ENCODE peak calls at places on chromosomes 4 and X, in six cellular contexts. One of them, this sample, is unnamed.
A peak's percentile ranks its signal among the peaks of the same experiment; 100 is the strongest.

GRCh38 chrX:9148626-9149385 is 114.9 kb upstream of the FAM9B start:
- DNase-seq in keratinocyte: no peak
- DNase-seq in HCT116: no peak
- DNase-seq in cardiac muscle cell: peak; percentile 64
- DNase-seq in osteoblast: no peak
- DNase-seq in right atrium auricular region: no peak
- DNase-seq in this sample: peak; percentile 41

GRCh38 chr4:17662694-17663093 is 48.3 kb downstream of the MED28 start:
- DNase-seq in keratinocyte: no peak
- DNase-seq in HCT116: no peak
- DNase-seq in cardiac muscle cell: peak; percentile 17
- DNase-seq in osteoblast: no peak
- DNase-seq in right atrium auricular region: no peak
- DNase-seq in this sample: no peak

GRCh38 chr4:75514949-75515612 is 808 bp downstream of the THAP6 start:
- DNase-seq in keratinocyte: no peak
- DNase-seq in HCT116: no peak
- DNase-seq in cardiac muscle cell: no peak
- DNase-seq in osteoblast: peak; percentile 18
- DNase-seq in right atrium auricular region: no peak
- DNase-seq in this sample: no peak

GRCh38 chr4:141158219-141158618 is 24.9 kb upstream of the RNF150 start:
- DNase-seq in keratinocyte: no peak
- DNase-seq in HCT116: peak; percentile 33
- DNase-seq in cardiac muscle cell: peak; percentile 63
- DNase-seq in osteoblast: peak; percentile 36
- DNase-seq in right atrium auricular region: no peak
- DNase-seq in this sample: peak; percentile 41

GRCh38 chrX:12007881-12008280 is 130.4 kb upstream of the FRMPD4 start:
- DNase-seq in keratinocyte: peak; percentile 32
- DNase-seq in HCT116: peak; percentile 4
- DNase-seq in cardiac muscle cell: peak; percentile 75
- DNase-seq in osteoblast: peak; percentile 84
- DNase-seq in right atrium auricular region: no peak
- DNase-seq in this sample: peak; percentile 32

GRCh38 chrX:108223606-108224005 is 132.0 kb downstream of the ATG4A start:
- DNase-seq in keratinocyte: no peak
- DNase-seq in HCT116: no peak
- DNase-seq in cardiac muscle cell: peak; percentile 56
- DNase-seq in osteoblast: no peak
- DNase-seq in right atrium auricular region: no peak
- DNase-seq in this sample: no peak

GRCh38 chr4:151489462-151490203 is 80.7 kb downstream of the FHIP1A start:
- DNase-seq in keratinocyte: no peak
- DNase-seq in HCT116: no peak
- DNase-seq in cardiac muscle cell: no peak
- DNase-seq in osteoblast: no peak
- DNase-seq in right atrium auricular region: no peak
- DNase-seq in this sample: no peak

GRCh38 chrX:49901068-49901467 is 21.3 kb upstream of the CLCN5 start:
- DNase-seq in keratinocyte: no peak
- DNase-seq in HCT116: no peak
- DNase-seq in cardiac muscle cell: no peak
- DNase-seq in osteoblast: no peak
- DNase-seq in right atrium auricular region: no peak
- DNase-seq in this sample: no peak

GRCh38 chrX:40644821-40645358 is 2.5 kb downstream of the CXorf38 start:
- DNase-seq in keratinocyte: no peak
- DNase-seq in HCT116: no peak
- DNase-seq in cardiac muscle cell: peak; percentile 73
- DNase-seq in osteoblast: peak; percentile 94
- DNase-seq in right atrium auricular region: peak; percentile 71
- DNase-seq in this sample: peak; percentile 33

GRCh38 chr4:40848981-40849380 is 99.2 kb downstream of the NSUN7 start:
- DNase-seq in keratinocyte: no peak
- DNase-seq in HCT116: no peak
- DNase-seq in cardiac muscle cell: peak; percentile 20
- DNase-seq in osteoblast: no peak
- DNase-seq in right atrium auricular region: no peak
- DNase-seq in this sample: no peak

GRCh38 chr4:40845136-40845910 is 95.6 kb downstream of the NSUN7 start:
- DNase-seq in keratinocyte: no peak
- DNase-seq in HCT116: no peak
- DNase-seq in cardiac muscle cell: no peak
- DNase-seq in osteoblast: no peak
- DNase-seq in right atrium auricular region: no peak
- DNase-seq in this sample: no peak

GRCh38 chr4:40846556-40846955 is 96.8 kb downstream of the NSUN7 start:
- DNase-seq in keratinocyte: no peak
- DNase-seq in HCT116: no peak
- DNase-seq in cardiac muscle cell: no peak
- DNase-seq in osteoblast: no peak
- DNase-seq in right atrium auricular region: no peak
- DNase-seq in this sample: no peak

GRCh38 chr4:40850496-40850895 is 100.7 kb downstream of the NSUN7 start:
- DNase-seq in keratinocyte: no peak
- DNase-seq in HCT116: no peak
- DNase-seq in cardiac muscle cell: no peak
- DNase-seq in osteoblast: no peak
- DNase-seq in right atrium auricular region: no peak
- DNase-seq in this sample: no peak

DNA sequence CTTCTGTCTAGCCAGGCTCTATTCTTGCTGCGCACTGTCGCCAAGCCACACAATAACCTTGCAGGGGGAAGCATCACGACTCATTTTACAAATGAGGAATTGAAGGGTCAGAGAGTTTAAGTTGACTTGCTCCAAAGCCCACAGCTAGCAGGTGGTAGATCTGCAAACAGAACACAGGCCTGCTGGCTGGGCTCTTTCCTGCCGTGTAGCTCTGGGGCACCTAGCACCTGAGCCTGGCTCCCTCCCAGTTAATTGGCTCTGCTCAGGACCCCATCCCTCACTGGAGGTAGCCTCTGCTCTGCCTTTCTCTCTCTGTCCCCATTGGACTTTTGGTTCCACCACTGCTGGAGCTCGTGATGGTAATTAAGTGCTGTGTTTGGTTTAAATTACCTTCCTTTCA is 98.5 kb downstream of the NSUN7 start:
- DNase-seq in keratinocyte: no peak
- DNase-seq in HCT116: no peak
- DNase-seq in cardiac muscle cell: no peak
- DNase-seq in osteoblast: no peak
- DNase-seq in right atrium auricular region: no peak
- DNase-seq in this sample: no peak
- H3K27ac ChIP-seq in keratinocyte: no peak overlapping the region
- H3K27ac ChIP-seq in HCT116: no peak overlapping the region
- H3K27ac ChIP-seq in cardiac muscle cell: no peak overlapping the region
- H3K27ac ChIP-seq in osteoblast: no peak overlapping the region
- H3K27ac ChIP-seq in right atrium auricular region: no peak overlapping the region
- H3K27ac ChIP-seq in this sample: no peak overlapping the region

GRCh38 chr4:127846765-127847164 is 33.9 kb upstream of the PLK4 start:
- DNase-seq in keratinocyte: no peak
- DNase-seq in HCT116: no peak
- DNase-seq in cardiac muscle cell: no peak
- DNase-seq in osteoblast: no peak
- DNase-seq in right atrium auricular region: no peak
- DNase-seq in this sample: no peak
- H3K9me3 ChIP-seq in keratinocyte: peaks cover 5% of the 10 kb centered on the region
- H3K9me3 ChIP-seq in HCT116: peaks cover 10% of the 10 kb centered on the region
- H3K9me3 ChIP-seq in cardiac muscle cell: no peaks in the 10 kb centered on the region
- H3K9me3 ChIP-seq in osteoblast: peaks cover 7% of the 10 kb centered on the region
- H3K9me3 ChIP-seq in right atrium auricular region: peaks cover 3% of the 10 kb centered on the region
- H3K9me3 ChIP-seq in this sample: peaks cover 20% of the 10 kb centered on the region

GRCh38 chr4:183659919-183660318 is 826 bp downstream of the TRAPPC11 start:
- DNase-seq in keratinocyte: no peak
- DNase-seq in HCT116: no peak
- DNase-seq in cardiac muscle cell: no peak
- DNase-seq in osteoblast: peak; percentile 66
- DNase-seq in right atrium auricular region: no peak
- DNase-seq in this sample: peak; percentile 23

GRCh38 chr4:183657564-183657963 is 1.4 kb downstream of the RWDD4 start:
- DNase-seq in keratinocyte: no peak
- DNase-seq in HCT116: no peak
- DNase-seq in cardiac muscle cell: no peak
- DNase-seq in osteoblast: peak; percentile 72
- DNase-seq in right atrium auricular region: no peak
- DNase-seq in this sample: no peak

GRCh38 chr4:183658362-183659028 is 490 bp downstream of the RWDD4 start:
- DNase-seq in keratinocyte: no peak
- DNase-seq in HCT116: no peak
- DNase-seq in cardiac muscle cell: peak; percentile 24
- DNase-seq in osteoblast: peak; percentile 83
- DNase-seq in right atrium auricular region: no peak
- DNase-seq in this sample: peak; percentile 29

DNA sequence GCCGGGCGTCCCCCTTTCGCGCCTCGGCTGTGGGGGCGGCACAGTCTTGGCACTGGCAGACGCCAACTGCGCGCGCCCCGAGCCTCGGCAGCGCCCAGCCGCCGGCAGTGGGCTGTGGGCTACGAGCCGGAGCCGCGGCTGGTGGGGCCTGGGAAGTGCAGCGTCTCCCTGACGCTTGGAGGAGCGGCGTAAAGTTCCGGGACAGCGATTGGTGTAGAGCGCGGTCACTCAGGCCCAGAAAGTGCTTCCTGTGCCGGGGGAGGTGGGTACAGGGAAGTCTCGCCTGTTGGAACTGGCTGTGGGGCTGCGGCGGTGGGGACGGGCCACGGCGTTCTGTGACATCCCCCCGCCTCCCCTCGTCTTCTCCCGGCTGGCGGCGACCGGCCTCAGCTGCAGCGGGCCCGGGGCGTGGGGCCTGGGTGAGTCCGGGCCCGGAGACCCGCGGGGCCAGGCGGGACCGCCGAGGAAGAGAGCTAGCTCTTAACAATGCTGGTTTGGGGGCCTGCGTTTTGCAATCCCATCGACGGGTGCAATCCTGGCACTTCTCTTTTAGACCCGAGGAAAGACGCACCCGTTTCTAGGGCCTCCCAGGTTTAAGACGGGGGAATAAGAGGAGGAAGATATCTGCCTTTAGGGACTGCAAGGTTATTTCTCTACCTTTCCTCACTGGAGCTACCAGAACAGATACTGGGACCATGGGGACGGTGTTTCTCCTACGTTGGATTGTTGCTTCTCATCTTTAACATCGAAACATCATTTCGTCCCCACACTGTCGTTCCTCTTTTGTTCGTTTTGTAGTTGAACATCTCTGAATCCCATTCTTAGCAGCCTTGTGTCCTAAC is at the start of the genes RWDD4 and TRAPPC11:
- DNase-seq in keratinocyte: peak; percentile 81
- DNase-seq in HCT116: peak; percentile 88
- DNase-seq in cardiac muscle cell: peak; percentile 99
- DNase-seq in osteoblast: peak; percentile 99
- DNase-seq in right atrium auricular region: peak; percentile 97
- DNase-seq in this sample: peak; percentile 99
- TF ChIP-seq CTCF in keratinocyte: peak; percentile 35
- TF ChIP-seq CTCF in HCT116: no peak
- TF ChIP-seq CTCF in cardiac muscle cell: peak; percentile 11
- TF ChIP-seq CTCF in osteoblast: no peak
- TF ChIP-seq CTCF in right atrium auricular region: no peak
- TF ChIP-seq CTCF in this sample: no peak

GRCh38 chr4:112318239-112319142 is 21.3 kb downstream of the ALPK1 start:
- DNase-seq in keratinocyte: no peak
- DNase-seq in HCT116: no peak
- DNase-seq in cardiac muscle cell: no peak
- DNase-seq in osteoblast: no peak
- DNase-seq in right atrium auricular region: no peak
- DNase-seq in this sample: no peak

GRCh38 chr4:112311516-112311915 is 14.3 kb downstream of the ALPK1 start:
- DNase-seq in keratinocyte: no peak
- DNase-seq in HCT116: no peak
- DNase-seq in cardiac muscle cell: no peak
- DNase-seq in osteoblast: no peak
- DNase-seq in right atrium auricular region: no peak
- DNase-seq in this sample: no peak

GRCh38 chr4:112316333-112316732 is 19.2 kb downstream of the ALPK1 start:
- DNase-seq in keratinocyte: no peak
- DNase-seq in HCT116: no peak
- DNase-seq in cardiac muscle cell: no peak
- DNase-seq in osteoblast: no peak
- DNase-seq in right atrium auricular region: no peak
- DNase-seq in this sample: no peak

GRCh38 chr4:112315446-112315845 is 18.3 kb downstream of the ALPK1 start:
- DNase-seq in keratinocyte: no peak
- DNase-seq in HCT116: no peak
- DNase-seq in cardiac muscle cell: no peak
- DNase-seq in osteoblast: no peak
- DNase-seq in right atrium auricular region: no peak
- DNase-seq in this sample: no peak

DNA sequence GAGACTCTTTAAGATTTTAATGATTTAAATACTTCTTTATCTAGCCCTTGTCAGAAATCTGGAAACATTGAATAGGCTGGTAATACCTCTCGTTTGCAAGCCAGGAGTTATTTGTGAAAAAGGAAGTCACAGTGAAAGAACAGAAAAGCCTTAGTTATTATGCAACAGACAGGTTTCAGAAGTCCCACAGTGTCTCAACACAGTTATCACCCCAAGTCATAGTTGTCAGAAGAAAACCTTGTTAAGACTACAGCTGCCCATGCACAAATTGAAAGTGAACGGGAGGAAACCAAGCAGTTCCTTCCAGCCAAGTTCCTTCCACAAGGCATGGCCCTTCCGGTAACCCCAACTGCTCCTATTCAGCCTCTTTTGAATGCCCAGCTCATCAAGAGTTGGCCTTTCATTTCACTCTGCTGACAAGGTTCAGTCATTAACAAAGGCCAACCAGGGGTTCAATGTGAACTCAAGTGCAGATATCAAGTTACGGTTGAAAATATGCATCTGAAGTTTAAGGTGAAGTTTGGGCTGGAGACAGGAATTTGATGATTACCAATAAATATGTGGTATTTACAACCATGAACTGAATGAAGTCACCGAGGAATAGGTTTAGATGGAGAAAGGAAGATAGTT is 15.6 kb downstream of the ALPK1 start:
- DNase-seq in keratinocyte: no peak
- DNase-seq in HCT116: no peak
- DNase-seq in cardiac muscle cell: no peak
- DNase-seq in osteoblast: peak; percentile 73
- DNase-seq in right atrium auricular region: no peak
- DNase-seq in this sample: no peak
- H3K27ac ChIP-seq in keratinocyte: no peak overlapping the region
- H3K27ac ChIP-seq in HCT116: no peak overlapping the region
- H3K27ac ChIP-seq in cardiac muscle cell: no peak overlapping the region
- H3K27ac ChIP-seq in osteoblast: no peak overlapping the region
- H3K27ac ChIP-seq in right atrium auricular region: no peak overlapping the region
- H3K27ac ChIP-seq in this sample: no peak overlapping the region

GRCh38 chr4:1406416-1406945 is at the start of gene NKX1-1:
- DNase-seq in keratinocyte: no peak
- DNase-seq in HCT116: no peak
- DNase-seq in cardiac muscle cell: no peak
- DNase-seq in osteoblast: peak; percentile 84
- DNase-seq in right atrium auricular region: no peak
- DNase-seq in this sample: no peak
- H3K9me3 ChIP-seq in keratinocyte: no peaks in the 10 kb centered on the region
- H3K9me3 ChIP-seq in HCT116: no peaks in the 10 kb centered on the region
- H3K9me3 ChIP-seq in cardiac muscle cell: no peaks in the 10 kb centered on the region
- H3K9me3 ChIP-seq in osteoblast: no peaks in the 10 kb centered on the region
- H3K9me3 ChIP-seq in right atrium auricular region: no peaks in the 10 kb centered on the region
- H3K9me3 ChIP-seq in this sample: no peaks in the 10 kb centered on the region

DNA sequence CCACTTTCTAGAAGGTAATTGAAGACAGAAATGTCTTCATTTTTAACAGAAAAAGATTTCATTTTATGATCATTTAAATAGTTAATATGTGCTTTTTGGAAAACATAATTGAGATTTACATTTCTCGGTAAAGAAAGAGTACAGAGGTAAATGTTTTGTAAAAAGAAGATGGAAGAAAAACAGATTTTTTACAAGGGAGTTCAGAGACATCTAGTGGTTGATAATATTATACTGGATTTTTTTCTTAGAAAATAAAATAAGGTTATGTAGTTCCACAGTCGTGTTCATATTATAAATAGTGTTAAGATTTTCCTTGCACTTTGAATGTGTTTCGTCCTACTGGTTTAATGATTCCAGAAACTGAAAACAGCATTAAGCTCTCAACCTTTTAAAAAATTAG is 60.6 kb downstream of the SMARCA1 start:
- DNase-seq in keratinocyte: no peak
- DNase-seq in HCT116: no peak
- DNase-seq in cardiac muscle cell: no peak
- DNase-seq in osteoblast: peak; percentile 79
- DNase-seq in right atrium auricular region: no peak
- DNase-seq in this sample: peak; percentile 1
- TF ChIP-seq CTCF in keratinocyte: no peak
- TF ChIP-seq CTCF in HCT116: peak; percentile 9
- TF ChIP-seq CTCF in cardiac muscle cell: peak; percentile 11
- TF ChIP-seq CTCF in osteoblast: peak; percentile 28
- TF ChIP-seq CTCF in right atrium auricular region: peak; percentile 19
- TF ChIP-seq CTCF in this sample: peak; percentile 32